ENCODE peak calls at places on chromosomes 4 and X, in nine cellular contexts. D, Y, F, Z, E, C, P, A and W are unnamed samples.
A peak's percentile ranks its signal among the peaks of the same experiment; 100 is the strongest.

GRCh38 chrX:30714138-30714537 is 60.9 kb downstream of the GK start:
- DNase-seq in D (no peak), Y (no peak), F (no peak), Z (no peak), E (no peak), C (no peak), P (no peak), A (no peak), W (no peak)

GRCh38 chr4:81622028-81622427 is 150.3 kb upstream of the RASGEF1B start:
- DNase-seq in D (no peak), Y (no peak), F (no peak), Z (no peak), E (no peak), C (no peak), P (no peak), A (no peak), W (no peak)

GRCh38 chr4:106056914-106057313 is 161.6 kb downstream of the NPNT start:
- DNase-seq in D (no peak), Y (no peak), F (no peak), Z (no peak), E (no peak), C (no peak), P (no peak), A (no peak), W (no peak)

GRCh38 chr4:155854597-155855226 is 11.4 kb downstream of the ASIC5 start:
- DNase-seq in D (no peak), Y (no peak), F (no peak), Z (no peak), E (peak; percentile 86), C (peak; percentile 79), P (no peak), A (no peak), W (no peak)

GRCh38 chrX:30653415-30654131 is at the start of gene GK:
- DNase-seq in D (peak; percentile 48), Y (no peak), F (peak; percentile 57), Z (no peak), E (peak; percentile 12), C (no peak), P (no peak), A (no peak), W (peak; percentile 15)

GRCh38 chrX:120517936-120518335 is 42.8 kb downstream of the CUL4B start:
- DNase-seq in D (no peak), Y (no peak), F (no peak), Z (no peak), E (peak; percentile 83), C (peak; percentile 85), P (no peak), A (no peak), W (no peak)

GRCh38 chrX:16771483-16772398 is 14.5 kb upstream of the TXLNG start:
- DNase-seq in D (peak; percentile 44), Y (no peak), F (no peak), Z (peak; percentile 67), E (peak; percentile 86), C (peak; percentile 86), P (no peak), A (no peak), W (no peak)

GRCh38 chr4:57040510-57040909 is 61.8 kb downstream of the POLR2B start:
- DNase-seq in D (no peak), Y (no peak), F (no peak), Z (no peak), E (no peak), C (no peak), P (no peak), A (no peak), W (no peak)

GRCh38 chr4:72858328-72858727 is 211.2 kb downstream of the COX18 start:
- DNase-seq in D (no peak), Y (no peak), F (no peak), Z (no peak), E (peak; percentile 79), C (peak; percentile 93), P (no peak), A (no peak), W (no peak)

GRCh38 chr4:76208005-76208765 is 5.4 kb downstream of the SCARB2 start:
- DNase-seq in D (peak; percentile 32), Y (peak; percentile 63), F (peak; percentile 88), Z (peak; percentile 84), E (peak; percentile 94), C (peak; percentile 80), P (no peak), A (peak; percentile 89), W (peak; percentile 68)

GRCh38 chr4:5808081-5808741 is 84.7 kb downstream of the CRMP1 start:
- DNase-seq in D (peak; percentile 50), Y (no peak), F (no peak), Z (no peak), E (peak; percentile 46), C (peak; percentile 37), P (no peak), A (peak; percentile 54), W (no peak)

DNA sequence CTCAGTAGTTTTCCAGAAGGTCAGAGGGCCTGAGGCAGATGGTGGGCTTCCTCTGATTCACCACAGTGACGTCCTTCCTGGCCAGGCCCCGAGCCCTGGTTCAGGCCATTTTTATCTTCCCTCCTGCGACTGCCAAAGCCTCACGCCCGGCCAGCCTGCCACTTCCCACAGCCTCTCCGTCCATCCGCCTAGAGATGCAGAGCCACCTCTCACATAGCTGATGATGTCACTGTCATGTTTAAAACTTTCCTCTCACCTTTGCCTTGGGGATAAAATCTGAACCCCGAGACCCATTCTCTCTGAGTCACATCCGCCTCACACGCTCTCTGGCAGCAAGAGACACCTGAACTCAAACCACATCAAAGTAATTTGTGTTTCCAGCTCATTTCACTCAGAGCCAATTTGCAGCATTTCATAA is 175.4 kb downstream of the QDPR start:
- DNase-seq in D (no peak), Y (no peak), F (no peak), Z (peak; percentile 17), E (peak; percentile 48), C (peak; percentile 68), P (peak; percentile 93), A (no peak), W (no peak)
- H3K27ac ChIP-seq in D (no peak overlapping the region), Y (no peak overlapping the region), F (no peak overlapping the region), Z (no peak overlapping the region), E (no peak overlapping the region), C (no peak overlapping the region), P (no peak overlapping the region), A (no peak overlapping the region), W (no peak overlapping the region)

GRCh38 chr4:109671350-109671749 is 31.9 kb downstream of the CASP6 start:
- DNase-seq in D (no peak), Y (no peak), F (no peak), Z (no peak), E (no peak), C (no peak), P (no peak), A (no peak), W (no peak)
- TF ChIP-seq CTCF in D (no peak), Y (no peak), F (no peak), Z (no peak), E (no peak), C (no peak), P (no peak), A (no peak), W (no peak)

GRCh38 chr4:182711211-182711610 is 206.0 kb downstream of the DCTD start:
- DNase-seq in D (no peak), Y (no peak), F (no peak), Z (no peak), E (peak; percentile 25), C (peak; percentile 33), P (no peak), A (no peak), W (no peak)
- H3K27ac ChIP-seq in D (no peak overlapping the region), Y (no peak overlapping the region), F (no peak overlapping the region), Z (no peak overlapping the region), E (no peak overlapping the region), C (no peak overlapping the region), P (no peak overlapping the region), A (no peak overlapping the region), W (no peak overlapping the region)

GRCh38 chr4:139281212-139281611 is 1.2 kb upstream of the MGARP start:
- DNase-seq in D (no peak), Y (no peak), F (no peak), Z (no peak), E (no peak), C (no peak), P (no peak), A (no peak), W (no peak)
- TF ChIP-seq CTCF in D (peak; percentile 29), Y (no peak), F (peak; percentile 34), Z (no peak), E (no peak), C (peak; percentile 26), P (peak; percentile 4), A (no peak), W (no peak)

GRCh38 chr4:108247511-108248088 is 78.9 kb upstream of the LEF1 start:
- DNase-seq in D (no peak), Y (no peak), F (no peak), Z (no peak), E (no peak), C (peak; percentile 7), P (no peak), A (no peak), W (no peak)
- H3K27ac ChIP-seq in D (no peak overlapping the region), Y (no peak overlapping the region), F (no peak overlapping the region), Z (no peak overlapping the region), E (no peak overlapping the region), C (no peak overlapping the region), P (no peak overlapping the region), A (no peak overlapping the region), W (no peak overlapping the region)

GRCh38 chr4:10089346-10089745 is 27.3 kb downstream of the WDR1 start:
- DNase-seq in D (no peak), Y (no peak), F (peak; percentile 65), Z (peak; percentile 87), E (no peak), C (no peak), P (no peak), A (no peak), W (no peak)
- TF ChIP-seq CTCF in D (peak; percentile 45), Y (no peak), F (peak; percentile 51), Z (peak; percentile 75), E (peak; percentile 14), C (peak; percentile 35), P (no peak), A (peak; percentile 35), W (peak; percentile 27)